ENCODE peak calls at places on chromosomes 1 and 21, in nine cellular contexts. B is BJ; J is lower lobe of right lung; R is HEK293T; O is effector CD4-positive, alpha-beta T cell; F is GM04504; U is LoVo; C is NCI-H1092; V is Daoy. P is an unnamed sample.
A peak's percentile ranks its signal among the peaks of the same experiment; 100 is the strongest.

GRCh38 chr1:227894306-227894721 is 53.4 kb downstream of the WNT9A start:
- DNase-seq in B (no peak), J (peak; percentile 32), R (no peak), O (peak; percentile 1), F (no peak), U (no peak), C (no peak), V (peak; percentile 1), P (no peak)

GRCh38 chr1:244414543-244414942 is 37.2 kb downstream of the ADSS2 start:
- DNase-seq in B (no peak), J (no peak), R (no peak), O (no peak), F (peak; percentile 37), U (no peak), C (no peak), V (no peak), P (peak; percentile 49)

GRCh38 chr1:86774305-86775304 is 70.2 kb downstream of the SH3GLB1 start:
- DNase-seq in B (peak; percentile 50), J (peak; percentile 73), R (peak; percentile 69), O (no peak), F (no peak), U (peak; percentile 70), C (peak; percentile 31), V (peak; percentile 96), P (no peak)

GRCh38 chr1:112772781-112773180 is 57.6 kb upstream of the PPM1J start:
- DNase-seq in B (no peak), J (no peak), R (no peak), O (no peak), F (no peak), U (no peak), C (no peak), V (no peak), P (no peak)

GRCh38 chr21:46425566-46425965 is 33.1 kb upstream of the DIP2A start:
- DNase-seq in B (no peak), J (peak; percentile 45), R (no peak), O (no peak), F (no peak), U (no peak), C (peak; percentile 61), V (no peak), P (no peak)

GRCh38 chr1:162133566-162133965 is 64.1 kb downstream of the NOS1AP start:
- DNase-seq in B (peak; percentile 52), J (no peak), R (no peak), O (no peak), F (peak; percentile 43), U (peak; percentile 50), C (no peak), V (no peak), P (no peak)

GRCh38 chr1:174723815-174724214 is 275.9 kb upstream of the CACYBP start:
- DNase-seq in B (no peak), J (no peak), R (no peak), O (no peak), F (no peak), U (no peak), C (no peak), V (no peak), P (no peak)

GRCh38 chr1:110040548-110040947 is 6.1 kb downstream of the STRIP1 start:
- DNase-seq in B (no peak), J (no peak), R (no peak), O (no peak), F (no peak), U (no peak), C (no peak), V (no peak), P (no peak)

GRCh38 chr1:227885648-227886502 is 61.9 kb downstream of the WNT9A start:
- DNase-seq in B (no peak), J (peak; percentile 58), R (no peak), O (no peak), F (peak; percentile 14), U (peak; percentile 63), C (no peak), V (peak; percentile 61), P (no peak)

GRCh38 chr1:93235261-93235660 is 54.7 kb downstream of the CCDC18 start:
- DNase-seq in B (no peak), J (no peak), R (no peak), O (no peak), F (no peak), U (no peak), C (no peak), V (no peak), P (no peak)

GRCh38 chr1:156157506-156157905 is 4.1 kb downstream of the SEMA4A start:
- DNase-seq in B (no peak), J (no peak), R (no peak), O (no peak), F (no peak), U (no peak), C (no peak), V (no peak), P (no peak)

GRCh38 chr1:25787477-25788043 is 12.4 kb upstream of the SELENON start:
- DNase-seq in B (no peak), J (no peak), R (no peak), O (no peak), F (no peak), U (no peak), C (no peak), V (peak; percentile 48), P (no peak)

GRCh38 chr1:208071425-208072031 is 160.6 kb upstream of the CD34 start:
- DNase-seq in B (no peak), J (no peak), R (no peak), O (no peak), F (no peak), U (no peak), C (no peak), V (no peak), P (no peak)

GRCh38 chr1:224784606-224785328 is 144.7 kb upstream of the DNAH14 start:
- DNase-seq in B (peak; percentile 21), J (no peak), R (no peak), O (no peak), F (peak; percentile 30), U (no peak), C (no peak), V (peak; percentile 37), P (peak; percentile 28)

GRCh38 chr1:79679916-79680315 is 673.4 kb upstream of the ADGRL4 start:
- DNase-seq in B (no peak), J (no peak), R (no peak), O (no peak), F (no peak), U (no peak), C (no peak), V (no peak), P (no peak)

GRCh38 chr1:1072299-1072848 is 1.7 kb downstream of the RNF223 start:
- DNase-seq in B (no peak), J (no peak), R (no peak), O (no peak), F (no peak), U (no peak), C (no peak), V (no peak), P (no peak)

GRCh38 chr1:168621356-168621755 is 45.0 kb downstream of the XCL1 start:
- DNase-seq in B (no peak), J (no peak), R (no peak), O (no peak), F (no peak), U (no peak), C (no peak), V (no peak), P (no peak)

GRCh38 chr1:150696590-150696989 is 364 bp downstream of the GOLPH3L start:
- DNase-seq in B (no peak), J (no peak), R (peak; percentile 26), O (no peak), F (no peak), U (peak; percentile 22), C (no peak), V (no peak), P (no peak)

GRCh38 chr1:239125027-239125426 is 261.3 kb upstream of the CHRM3 start:
- DNase-seq in B (no peak), J (no peak), R (no peak), O (no peak), F (no peak), U (no peak), C (no peak), V (peak; percentile 49), P (no peak)

GRCh38 chr1:167438171-167439138 is 79.9 kb downstream of the CD247 start:
- DNase-seq in B (no peak), J (no peak), R (no peak), O (no peak), F (no peak), U (no peak), C (no peak), V (no peak), P (no peak)

GRCh38 chr1:166813508-166814223 is 25.6 kb upstream of the POGK start:
- DNase-seq in B (no peak), J (no peak), R (no peak), O (no peak), F (no peak), U (no peak), C (no peak), V (no peak), P (no peak)

GRCh38 chr1:167635233-167635648 is 5.2 kb downstream of the RCSD1 start:
- DNase-seq in B (no peak), J (no peak), R (peak; percentile 65), O (no peak), F (no peak), U (no peak), C (no peak), V (no peak), P (no peak)

GRCh38 chr21:25573409-25574206 is 33.7 kb downstream of the MRPL39 start:
- DNase-seq in B (peak; percentile 77), J (no peak), R (peak; percentile 19), O (peak; percentile 38), F (peak; percentile 61), U (peak; percentile 16), C (no peak), V (peak; percentile 95), P (peak; percentile 77)

GRCh38 chr1:9628541-9629444 is 22.7 kb upstream of the PIK3CD start:
- DNase-seq in B (no peak), J (no peak), R (no peak), O (peak; percentile 49), F (no peak), U (no peak), C (no peak), V (no peak), P (no peak)

GRCh38 chr1:189117072-189117770 is 1360.4 kb downstream of the BRINP3 start:
- DNase-seq in B (no peak), J (no peak), R (no peak), O (no peak), F (no peak), U (no peak), C (no peak), V (no peak), P (no peak)

GRCh38 chr1:56877973-56878372 is 23.4 kb downstream of the C8A start:
- DNase-seq in B (no peak), J (no peak), R (no peak), O (no peak), F (no peak), U (no peak), C (no peak), V (no peak), P (no peak)

GRCh38 chr1:61496501-61496900 is 228.4 kb downstream of the TM2D1 start:
- DNase-seq in B (peak; percentile 61), J (no peak), R (no peak), O (no peak), F (no peak), U (peak; percentile 56), C (no peak), V (peak; percentile 34), P (no peak)

GRCh38 chr1:183543619-183544204 is 46.5 kb downstream of the NCF2 start:
- DNase-seq in B (peak; percentile 19), J (no peak), R (peak; percentile 69), O (no peak), F (peak; percentile 41), U (peak; percentile 58), C (no peak), V (peak; percentile 37), P (peak; percentile 10)

GRCh38 chr1:92315766-92316413 is 17.0 kb downstream of the RPAP2 start:
- DNase-seq in B (no peak), J (no peak), R (no peak), O (peak; percentile 31), F (no peak), U (no peak), C (no peak), V (no peak), P (no peak)